ENCODE peak calls at places on chromosomes 12 and 14, in four cellular contexts. R is H1, Q is IMR-90, L is neuronal stem cell. K is an unnamed sample.

GRCh38 chr12:116582610-116583009 is 23.4 kb downstream of the MAP1LC3B2 start:
- DNase-seq in R (no peak), Q (peak), L (no peak), K (no peak)

GRCh38 chr14:59269431-59269830 is 81.0 kb downstream of the DAAM1 start:
- DNase-seq in R (no peak), Q (no peak), L (no peak), K (no peak)

GRCh38 chr14:105491366-105492006 is 440 bp downstream of the TEDC1 start:
- DNase-seq in R (peak), Q (peak), L (no peak), K (peak)

GRCh38 chr12:124551268-124552144 is 15.9 kb downstream of the NCOR2 start:
- DNase-seq in R (no peak), Q (peak), L (no peak), K (peak)

GRCh38 chr14:21039059-21039422 is 3.1 kb upstream of the RNASE7 start:
- DNase-seq in R (peak), Q (peak), L (no peak), K (peak)

GRCh38 chr12:124096109-124096508 is 123.1 kb downstream of the ZNF664 start:
- DNase-seq in R (no peak), Q (no peak), L (no peak), K (no peak)

GRCh38 chr12:94280063-94280462 is 131.7 kb downstream of the PLXNC1 start:
- DNase-seq in R (no peak), Q (no peak), L (no peak), K (no peak)

GRCh38 chr12:105723066-105723465 is 392.6 kb downstream of the C12orf75 start:
- DNase-seq in R (no peak), Q (no peak), L (no peak), K (no peak)

GRCh38 chr12:43694879-43695278 is 63.7 kb downstream of the PUS7L start:
- DNase-seq in R (no peak), Q (no peak), L (no peak), K (no peak)

GRCh38 chr12:99759467-99759866 is 111.9 kb downstream of the GARIN6 start:
- DNase-seq in R (no peak), Q (no peak), L (no peak), K (no peak)

GRCh38 chr12:6333566-6333965 is 8.3 kb downstream of the TNFRSF1A start:
- DNase-seq in R (no peak), Q (peak), L (no peak), K (no peak)

GRCh38 chr14:104942586-104942985 is 17.9 kb downstream of the PLD4 start:
- DNase-seq in R (no peak), Q (no peak), L (no peak), K (no peak)

GRCh38 chr12:96104566-96104965 is 69.2 kb upstream of the LTA4H start:
- DNase-seq in R (no peak), Q (no peak), L (no peak), K (no peak)

GRCh38 chr12:117506333-117506732 is 144.9 kb upstream of the NOS1 start:
- DNase-seq in R (no peak), Q (no peak), L (no peak), K (no peak)

GRCh38 chr14:22871200-22871961 is at the start of gene LRP10:
- DNase-seq in R (peak), Q (peak), L (peak), K (peak)

DNA sequence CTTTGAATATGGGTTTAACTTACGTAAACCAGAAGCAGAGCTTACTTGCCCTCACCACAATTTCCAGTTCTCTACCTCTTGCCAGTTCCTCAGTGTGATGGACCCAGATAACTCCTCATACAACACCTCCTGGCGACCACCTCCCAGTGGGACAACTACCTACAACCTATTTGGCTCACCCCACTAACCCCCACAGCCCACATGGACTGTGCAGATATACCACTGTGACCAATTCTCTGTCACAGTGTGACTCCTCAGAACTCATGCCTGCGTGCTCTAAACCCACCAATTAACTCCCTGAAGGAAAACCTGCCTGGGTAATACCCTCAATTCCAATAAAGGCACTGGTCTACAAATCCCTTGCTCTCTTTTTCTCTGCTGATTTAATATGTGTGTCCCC is 311.7 kb downstream of the DIO2 start:
- DNase-seq in R (no peak), Q (no peak), L (no peak), K (no peak)
- H3K14ac ChIP-seq in R (no peak), Q (no peak), L (no peak), K (no peak)

DNA sequence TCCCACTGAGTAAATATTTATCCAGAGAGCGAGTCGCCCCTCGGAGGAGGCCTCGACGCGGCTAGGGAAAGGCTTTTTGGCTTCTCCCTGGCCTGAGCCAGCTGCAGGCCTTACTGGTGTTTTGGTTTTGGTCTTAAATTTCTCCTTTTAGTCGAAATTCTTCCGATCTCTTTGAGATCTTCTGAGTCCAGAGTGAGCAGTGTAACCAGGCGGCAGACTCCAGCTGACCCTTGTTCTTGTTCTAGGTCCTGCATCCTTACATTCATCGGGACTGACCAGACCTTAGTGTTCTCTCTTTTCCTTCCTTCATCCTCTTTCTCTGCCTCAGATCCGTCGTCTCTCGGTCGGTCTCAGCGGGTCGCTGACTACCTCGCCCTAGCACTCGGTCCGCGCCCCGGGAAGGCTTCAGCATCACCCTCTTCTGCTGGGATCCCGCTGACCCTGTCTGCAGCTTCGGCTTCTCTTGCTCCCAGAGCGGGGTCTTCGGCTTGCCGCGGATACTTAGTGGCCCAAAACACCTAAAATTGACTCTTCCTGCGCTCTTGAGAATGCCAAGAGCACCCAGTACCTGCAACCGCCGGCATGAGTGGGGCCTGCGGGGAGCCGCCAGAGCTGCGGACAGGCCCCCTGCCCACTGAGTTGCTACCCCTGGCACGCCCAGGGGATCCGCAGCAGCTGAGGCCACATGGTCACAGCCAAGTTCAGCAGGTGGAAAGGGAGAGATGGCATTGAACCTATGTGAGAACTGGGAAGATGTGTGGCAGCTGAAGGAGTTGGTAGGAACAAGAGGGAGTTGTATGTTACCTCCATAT is 2.4 kb upstream of the PAX9 start:
- DNase-seq in R (no peak), Q (no peak), L (no peak), K (no peak)
- H3K9ac ChIP-seq in R (no peak), Q (no peak), L (no peak), K (no peak)

GRCh38 chr12:110579889-110580253 is 3.2 kb downstream of the PPTC7 start:
- DNase-seq in R (no peak), Q (no peak), L (no peak), K (no peak)

GRCh38 chr12:110577717-110578521 is 5.2 kb downstream of the PPTC7 start:
- DNase-seq in R (no peak), Q (peak), L (no peak), K (no peak)

GRCh38 chr12:110581951-110582285 is 1.2 kb downstream of the PPTC7 start:
- DNase-seq in R (no peak), Q (no peak), L (no peak), K (peak)

GRCh38 chr12:110578522-110579238 is 4.4 kb downstream of the PPTC7 start:
- DNase-seq in R (no peak), Q (no peak), L (no peak), K (no peak)

GRCh38 chr12:110579239-110579888 is 3.8 kb downstream of the PPTC7 start:
- DNase-seq in R (no peak), Q (no peak), L (no peak), K (no peak)
- H4K8ac ChIP-seq in R (no peak), Q (no peak), L (no peak), K (no peak)

GRCh38 chr14:101364503-101365328 is 196.6 kb upstream of the DIO3 start:
- DNase-seq in R (no peak), Q (no peak), L (no peak), K (no peak)
- H3K14ac ChIP-seq in R (no peak), Q (no peak), L (peak), K (no peak)

K was measured in H9.